ENCODE peak calls at places on chromosomes 3 and 15, in eight cellular contexts. A is AG09319, F is AG04449, R is GM12865, M is GM12864, W is GM13977, C is RWPE1, X is astrocyte of the spinal cord. Z is an unnamed sample.

GRCh38 chr3:184491011-184491576 is 70.5 kb upstream of the EPHB3 start:
- DNase-seq in W (no peak), A (no peak), X (no peak), R (no peak), C (no peak), M (no peak), F (no peak), Z (peak)

GRCh38 chr15:96947830-96948229 is 617.3 kb downstream of the NR2F2 start:
- DNase-seq in A (no peak), R (no peak), C (no peak), M (no peak), F (no peak), W (no peak), X (peak), Z (no peak)

GRCh38 chr3:152857082-152857481 is 22.2 kb downstream of the P2RY1 start:
- DNase-seq in A (no peak), X (no peak), M (no peak), R (no peak), F (no peak), W (no peak), C (no peak), Z (no peak)

GRCh38 chr3:184466413-184466960 is 86.6 kb downstream of the CHRD start:
- DNase-seq in X (no peak), C (no peak), W (no peak), A (no peak), M (no peak), F (no peak), R (no peak), Z (no peak)

GRCh38 chr3:77524467-77524866 is 484.6 kb downstream of the ROBO2 start:
- DNase-seq in W (no peak), F (no peak), X (no peak), C (no peak), A (no peak), M (no peak), R (no peak), Z (no peak)

GRCh38 chr3:194135806-194136518 is at the start of gene HES1:
- DNase-seq in R (peak), M (no peak), X (peak), W (peak), A (peak), C (peak), F (peak), Z (peak)

GRCh38 chr15:52277575-52277974 is 18.0 kb downstream of the MYO5C start:
- DNase-seq in C (no peak), F (no peak), X (no peak), R (no peak), W (no peak), A (no peak), M (no peak), Z (no peak)

GRCh38 chr15:49888341-49888693 is 230.7 kb downstream of the ATP8B4 start:
- DNase-seq in W (no peak), F (no peak), C (no peak), X (no peak), A (no peak), M (no peak), R (no peak), Z (no peak)

GRCh38 chr3:156036258-156037053 is 83.9 kb upstream of the KCNAB1 start:
- DNase-seq in M (no peak), R (peak), A (no peak), W (no peak), X (no peak), C (no peak), F (no peak), Z (no peak)

GRCh38 chr3:23911397-23911796 is 5.4 kb downstream of the NKIRAS1 start:
- DNase-seq in C (no peak), F (no peak), X (no peak), W (no peak), M (no peak), A (no peak), R (no peak), Z (no peak)

GRCh38 chr15:71447328-71448250 is 332.3 kb downstream of the THSD4 start:
- DNase-seq in R (no peak), X (peak), F (no peak), A (no peak), M (no peak), C (peak), W (no peak), Z (no peak)

GRCh38 chr15:81301385-81301784 is 22.6 kb downstream of the STARD5 start:
- DNase-seq in A (no peak), F (no peak), R (peak), X (no peak), W (no peak), M (no peak), C (no peak), Z (no peak)

GRCh38 chr3:45199837-45200648 is 26.0 kb downstream of the TMEM158 start:
- DNase-seq in R (no peak), M (no peak), A (no peak), F (peak), W (no peak), X (peak), C (peak), Z (peak)

GRCh38 chr3:123423026-123423425 is 25.9 kb downstream of the ADCY5 start:
- DNase-seq in F (no peak), C (no peak), W (no peak), A (no peak), X (no peak), R (no peak), M (no peak), Z (no peak)

GRCh38 chr3:108159865-108160264 is 62.4 kb downstream of the IFT57 start:
- DNase-seq in C (peak), X (peak), M (no peak), R (no peak), A (no peak), W (no peak), F (no peak), Z (no peak)

GRCh38 chr15:40906947-40907802 is 12.9 kb downstream of the VPS18 start:
- DNase-seq in F (no peak), X (no peak), W (peak), M (no peak), A (no peak), R (peak), C (no peak), Z (no peak)

GRCh38 chr3:71305246-71306206 is 278.0 kb downstream of the FOXP1 start:
- DNase-seq in W (no peak), F (no peak), M (no peak), R (no peak), A (no peak), X (peak), C (no peak), Z (peak)

GRCh38 chr15:82532383-82532990 is 7.8 kb downstream of the RPS17 start:
- DNase-seq in M (no peak), W (no peak), C (no peak), R (no peak), A (no peak), X (no peak), F (no peak), Z (no peak)

GRCh38 chr3:188158731-188159355 is 4.9 kb downstream of the LPP start:
- DNase-seq in F (no peak), X (no peak), A (no peak), R (no peak), M (no peak), W (no peak), C (no peak), Z (no peak)

GRCh38 chr3:54743755-54744154 is 184.1 kb downstream of the LRTM1 start:
- DNase-seq in W (no peak), F (no peak), X (no peak), R (no peak), A (no peak), C (no peak), M (no peak), Z (no peak)

GRCh38 chr3:138433892-138434275 is 532 bp upstream of the ESYT3 start:
- DNase-seq in W (no peak), R (no peak), C (no peak), M (no peak), F (no peak), A (no peak), X (no peak), Z (no peak)

GRCh38 chr3:31213869-31214486 is 318.7 kb upstream of the STT3B start:
- DNase-seq in M (no peak), C (no peak), F (no peak), W (no peak), A (no peak), R (peak), X (no peak), Z (no peak)

GRCh38 chr3:20310629-20311028 is 124.6 kb upstream of the SGO1 start:
- DNase-seq in C (no peak), M (no peak), A (no peak), W (no peak), F (no peak), X (no peak), R (no peak), Z (no peak)

GRCh38 chr3:150603090-150603887 is at the start of gene SELENOT:
- DNase-seq in X (peak), M (peak), A (peak), R (peak), F (peak), C (peak), W (peak), Z (peak)
- TF ChIP-seq CTCF in X (peak), M (peak), A (peak), R (peak), F (peak), C (peak), W (peak), Z (peak)

GRCh38 chr3:126487151-126487771 is 11.6 kb upstream of the ZXDC start:
- DNase-seq in W (no peak), A (no peak), F (no peak), X (no peak), M (no peak), C (peak), R (no peak), Z (peak)
- TF ChIP-seq CTCF in W (no peak), A (peak), F (no peak), X (no peak), M (no peak), C (no peak), R (no peak), Z (no peak)

DNA sequence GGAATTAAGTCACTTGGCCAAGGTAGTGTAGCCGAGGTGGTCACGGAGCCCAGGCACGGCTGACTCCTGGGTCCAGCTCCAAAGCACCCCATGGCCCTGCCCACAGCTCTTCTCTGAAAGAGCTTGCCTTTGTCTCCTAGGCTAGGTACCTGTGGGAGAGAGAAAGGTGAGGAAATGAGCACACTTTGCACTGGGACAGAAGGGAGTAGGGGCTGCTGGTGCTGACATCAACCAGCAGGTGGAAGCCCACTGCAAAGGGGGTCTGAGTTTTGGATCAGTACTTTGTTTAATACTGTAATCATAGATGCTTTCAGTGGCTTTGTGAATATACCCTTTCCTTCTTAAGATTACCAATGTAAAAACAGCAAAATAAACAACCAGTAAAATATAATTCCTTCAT is 128.3 kb upstream of the EIF1B start:
- DNase-seq in F (no peak), A (no peak), C (no peak), W (no peak), X (no peak), M (no peak), R (no peak), Z (no peak)
- TF ChIP-seq CTCF in F (no peak), A (no peak), C (no peak), W (no peak), X (peak), M (peak), R (peak), Z (no peak)

GRCh38 chr15:61834076-61834697 is 226.1 kb downstream of the VPS13C start:
- DNase-seq in C (peak), M (peak), R (peak), W (peak), F (peak), A (peak), X (peak), Z (peak)
- TF ChIP-seq CTCF in C (peak), M (peak), R (peak), W (peak), F (peak), A (peak), X (peak), Z (peak)

DNA sequence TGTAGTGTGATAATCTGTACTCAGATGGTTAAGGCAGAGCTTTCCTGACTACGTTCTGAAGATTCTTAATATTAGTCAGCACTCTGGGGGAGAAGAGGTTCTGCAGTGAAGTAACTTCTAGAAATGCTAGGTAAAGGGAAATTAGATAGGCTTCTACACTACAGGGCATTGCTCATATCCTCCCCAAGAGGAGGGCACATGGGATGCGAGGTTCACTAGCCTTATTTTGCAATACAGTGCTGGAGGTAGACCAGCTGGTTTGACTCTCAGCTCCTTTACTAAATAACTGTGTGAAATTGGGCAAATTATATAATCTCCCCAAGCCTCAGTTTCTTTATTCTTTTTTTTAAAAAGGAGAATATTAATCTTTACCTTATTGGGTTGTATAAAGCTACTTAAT is 300.3 kb upstream of the PDZRN3 start:
- DNase-seq in M (no peak), F (no peak), R (no peak), W (no peak), X (no peak), C (no peak), A (no peak), Z (no peak)
- TF ChIP-seq CTCF in M (no peak), F (no peak), R (no peak), W (no peak), X (no peak), C (no peak), A (no peak), Z (no peak)

GRCh38 chr3:14700891-14701290 is 25.9 kb downstream of the C3orf20 start:
- DNase-seq in C (no peak), M (no peak), R (no peak), F (no peak), W (no peak), X (no peak), A (no peak), Z (no peak)

GRCh38 chr3:14699643-14700042 is 24.7 kb downstream of the C3orf20 start:
- DNase-seq in F (no peak), X (no peak), A (no peak), W (no peak), R (no peak), C (no peak), M (no peak), Z (no peak)

GRCh38 chr3:14703128-14703750 is 28.3 kb downstream of the C3orf20 start:
- DNase-seq in C (no peak), F (no peak), W (no peak), M (no peak), X (no peak), R (no peak), A (no peak), Z (no peak)

GRCh38 chr3:14703791-14704190 is 28.9 kb downstream of the C3orf20 start:
- DNase-seq in R (no peak), W (no peak), X (no peak), F (no peak), C (no peak), A (no peak), M (no peak), Z (no peak)

GRCh38 chr3:14701676-14702075 is 26.7 kb downstream of the C3orf20 start:
- DNase-seq in M (no peak), C (no peak), R (no peak), F (no peak), X (no peak), A (no peak), W (no peak), Z (no peak)
- TF ChIP-seq CTCF in M (no peak), C (no peak), R (no peak), F (no peak), X (no peak), A (no peak), W (no peak), Z (no peak)

DNA sequence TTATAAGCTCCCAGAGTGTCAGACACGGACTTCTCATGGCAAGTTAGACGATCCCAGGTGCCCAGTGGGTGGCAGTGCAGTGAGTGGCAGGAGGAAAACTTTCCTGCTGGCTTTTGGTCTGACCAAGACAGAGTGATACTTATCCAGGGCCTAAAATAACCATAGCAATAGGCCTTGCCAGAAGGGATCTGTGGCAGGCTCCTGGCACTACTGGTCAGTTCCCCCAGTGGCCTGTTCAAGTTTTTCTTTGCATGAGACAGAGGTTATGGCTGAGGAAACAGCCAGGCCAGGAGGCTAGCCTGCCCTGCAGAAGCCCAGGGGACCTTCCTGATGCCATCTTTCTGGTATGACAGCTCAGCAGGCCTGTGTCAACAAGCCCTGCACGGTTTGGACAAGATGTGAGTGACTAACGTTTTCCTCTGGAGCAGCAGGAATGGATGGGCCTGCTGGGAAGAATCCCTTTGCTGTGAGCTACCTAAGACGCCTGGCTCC is 17.9 kb downstream of the SCG5 start:
- DNase-seq in W (no peak), X (peak), F (peak), A (no peak), R (no peak), C (peak), M (no peak), Z (no peak)
- TF ChIP-seq CTCF in W (no peak), X (peak), F (no peak), A (peak), R (no peak), C (no peak), M (no peak), Z (no peak)

DNA sequence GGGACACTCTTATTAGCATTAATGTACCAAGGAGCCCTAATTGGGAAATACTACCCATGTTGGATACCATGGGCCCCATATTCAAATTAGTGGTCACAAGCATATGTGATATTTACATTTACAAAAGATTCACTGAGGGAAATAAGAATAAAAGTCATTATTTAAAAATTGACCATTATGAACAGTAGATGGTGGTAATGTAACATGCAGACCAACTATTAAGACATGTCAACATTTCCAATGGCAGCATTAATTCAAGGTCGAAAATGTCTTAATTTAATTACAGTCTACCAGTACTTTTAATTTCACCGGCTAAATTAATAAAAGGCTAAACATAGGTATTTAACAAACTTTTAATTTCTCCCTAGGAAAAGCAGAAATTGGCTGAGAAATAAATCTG is 26.3 kb downstream of the NEK11 start:
- DNase-seq in M (no peak), C (no peak), R (peak), A (no peak), X (peak), W (no peak), F (no peak), Z (no peak)
- TF ChIP-seq CTCF in M (peak), C (peak), R (peak), A (peak), X (peak), W (peak), F (no peak), Z (no peak)

Z was measured in Caco-2.